ENCODE peak calls at places on chromosomes 2 and 18, in five cellular contexts. Y is left lung, O is hypothalamus, A is mesendoderm, T is fibroblast of villous mesenchyme. M is an unnamed sample.

GRCh38 chr2:70975237-70975636 is 3.2 kb upstream of the ANKRD53 start:
- DNase-seq in Y (no peak), O (no peak), A (no peak), T (no peak), M (no peak)

GRCh38 chr2:206728277-206729199 is 10.3 kb upstream of the DYTN start:
- DNase-seq in Y (no peak), O (no peak), A (no peak), T (peak; percentile 12), M (no peak)

GRCh38 chr2:235776531-235776930 is 282.7 kb downstream of the AGAP1 start:
- DNase-seq in Y (no peak), O (no peak), A (no peak), T (no peak), M (no peak)

GRCh38 chr2:240139666-240140393 is 628 bp downstream of the OTOS start:
- DNase-seq in Y (peak; percentile 53), O (no peak), A (no peak), T (no peak), M (no peak)

GRCh38 chr2:42754021-42754775 is 9.7 kb downstream of the OXER1 start:
- DNase-seq in Y (no peak), O (peak; percentile 60), A (no peak), T (peak; percentile 22), M (no peak)

GRCh38 chr2:5693288-5694015 is 1.3 kb downstream of the SOX11 start:
- DNase-seq in Y (peak; percentile 80), O (no peak), A (peak; percentile 64), T (no peak), M (no peak)

GRCh38 chr2:226969412-226969811 is 133.6 kb downstream of the RHBDD1 start:
- DNase-seq in Y (no peak), O (no peak), A (no peak), T (peak; percentile 38), M (no peak)

GRCh38 chr2:150485114-150485870 is 2.2 kb downstream of the RND3 start:
- DNase-seq in Y (peak; percentile 92), O (peak; percentile 72), A (peak; percentile 88), T (peak; percentile 67), M (peak; percentile 87)

GRCh38 chr2:2238726-2239269 is 92.3 kb downstream of the MYT1L start:
- DNase-seq in Y (no peak), O (no peak), A (no peak), T (no peak), M (no peak)

GRCh38 chr2:203814661-203815540 is 52.7 kb upstream of the CTLA4 start:
- DNase-seq in Y (peak; percentile 68), O (peak; percentile 30), A (peak; percentile 81), T (peak; percentile 77), M (peak; percentile 53)

GRCh38 chr2:27891063-27891819 is 712 bp downstream of the BABAM2 start:
- DNase-seq in Y (peak; percentile 86), O (peak; percentile 36), A (no peak), T (peak; percentile 83), M (peak; percentile 82)

GRCh38 chr2:196213252-196213651 is 41.9 kb upstream of the STK17B start:
- DNase-seq in Y (no peak), O (no peak), A (no peak), T (no peak), M (no peak)

GRCh38 chr18:46273861-46274260 is 169.7 kb downstream of the HAUS1 start:
- DNase-seq in Y (no peak), O (no peak), A (peak; percentile 46), T (no peak), M (no peak)

GRCh38 chr2:109542384-109542783 is 71.4 kb downstream of the SEPTIN10 start:
- DNase-seq in Y (no peak), O (no peak), A (no peak), T (no peak), M (no peak)

GRCh38 chr18:30730915-30731314 is 311.6 kb downstream of the DSC3 start:
- DNase-seq in Y (no peak), O (no peak), A (no peak), T (no peak), M (no peak)

GRCh38 chr2:241491549-241492173 is 16.7 kb downstream of the STK25 start:
- DNase-seq in Y (no peak), O (no peak), A (no peak), T (no peak), M (no peak)